ENCODE peak calls at places on chromosomes 11 and 22, in six cellular contexts. One of them, this sample, is unnamed.
A peak's percentile ranks its signal among the peaks of the same experiment; 100 is the strongest.

GRCh38 chr11:10322830-10323792 is 18.2 kb downstream of the ADM start:
- DNase-seq in H9: no peak
- DNase-seq in mammary epithelial cell: peak; percentile 84
- DNase-seq in HCT116: peak; percentile 81
- DNase-seq in fibroblast of lung: peak; percentile 85
- DNase-seq in colonic mucosa: peak; percentile 79
- DNase-seq in this sample: no peak

GRCh38 chr22:25553131-25553530 is 11.3 kb upstream of the GRK3 start:
- DNase-seq in H9: no peak
- DNase-seq in mammary epithelial cell: no peak
- DNase-seq in HCT116: no peak
- DNase-seq in fibroblast of lung: no peak
- DNase-seq in colonic mucosa: no peak
- DNase-seq in this sample: no peak

GRCh38 chr11:62337682-62338181 is 484 bp downstream of the ASRGL1 start:
- DNase-seq in H9: peak; percentile 48
- DNase-seq in mammary epithelial cell: peak; percentile 6
- DNase-seq in HCT116: no peak
- DNase-seq in fibroblast of lung: peak; percentile 7
- DNase-seq in colonic mucosa: peak; percentile 49
- DNase-seq in this sample: peak; percentile 81

GRCh38 chr22:37769056-37769455 is 38.7 kb upstream of the GCAT start:
- DNase-seq in H9: no peak
- DNase-seq in mammary epithelial cell: no peak
- DNase-seq in HCT116: no peak
- DNase-seq in fibroblast of lung: no peak
- DNase-seq in colonic mucosa: no peak
- DNase-seq in this sample: peak; percentile 65

GRCh38 chr11:106585061-106585460 is 433.2 kb downstream of the GUCY1A2 start:
- DNase-seq in H9: peak; percentile 59
- DNase-seq in mammary epithelial cell: peak; percentile 20
- DNase-seq in HCT116: no peak
- DNase-seq in fibroblast of lung: peak; percentile 20
- DNase-seq in colonic mucosa: no peak
- DNase-seq in this sample: no peak

GRCh38 chr11:118417801-118418200 is 16.4 kb downstream of the ATP5MG start:
- DNase-seq in H9: no peak
- DNase-seq in mammary epithelial cell: no peak
- DNase-seq in HCT116: no peak
- DNase-seq in fibroblast of lung: no peak
- DNase-seq in colonic mucosa: no peak
- DNase-seq in this sample: no peak

GRCh38 chr11:73493838-73494598 is 103.9 kb downstream of the FAM168A start:
- DNase-seq in H9: peak; percentile 73
- DNase-seq in mammary epithelial cell: peak; percentile 72
- DNase-seq in HCT116: peak; percentile 90
- DNase-seq in fibroblast of lung: peak; percentile 94
- DNase-seq in colonic mucosa: no peak
- DNase-seq in this sample: no peak

GRCh38 chr11:13046626-13047570 is 37.8 kb downstream of the RASSF10 start:
- DNase-seq in H9: no peak
- DNase-seq in mammary epithelial cell: no peak
- DNase-seq in HCT116: no peak
- DNase-seq in fibroblast of lung: no peak
- DNase-seq in colonic mucosa: no peak
- DNase-seq in this sample: no peak

GRCh38 chr22:42608481-42609361 is 6.0 kb downstream of the POLDIP3 start:
- DNase-seq in H9: no peak
- DNase-seq in mammary epithelial cell: peak; percentile 89
- DNase-seq in HCT116: no peak
- DNase-seq in fibroblast of lung: peak; percentile 78
- DNase-seq in colonic mucosa: no peak
- DNase-seq in this sample: peak; percentile 53

GRCh38 chr22:37803195-37803635 is 4.5 kb upstream of the GCAT start:
- DNase-seq in H9: no peak
- DNase-seq in mammary epithelial cell: no peak
- DNase-seq in HCT116: no peak
- DNase-seq in fibroblast of lung: no peak
- DNase-seq in colonic mucosa: no peak
- DNase-seq in this sample: no peak

GRCh38 chr11:69156673-69157155 is 979 bp downstream of the SMIM38 start:
- DNase-seq in H9: no peak
- DNase-seq in mammary epithelial cell: no peak
- DNase-seq in HCT116: no peak
- DNase-seq in fibroblast of lung: peak; percentile 22
- DNase-seq in colonic mucosa: no peak
- DNase-seq in this sample: no peak

GRCh38 chr11:72421351-72421750 is 13.0 kb downstream of the CLPB start:
- DNase-seq in H9: no peak
- DNase-seq in mammary epithelial cell: peak; percentile 17
- DNase-seq in HCT116: no peak
- DNase-seq in fibroblast of lung: no peak
- DNase-seq in colonic mucosa: no peak
- DNase-seq in this sample: no peak

GRCh38 chr22:22235564-22235963 is 9.0 kb upstream of the VPREB1 start:
- DNase-seq in H9: peak; percentile 39
- DNase-seq in mammary epithelial cell: peak; percentile 9
- DNase-seq in HCT116: no peak
- DNase-seq in fibroblast of lung: no peak
- DNase-seq in colonic mucosa: peak; percentile 25
- DNase-seq in this sample: no peak

GRCh38 chr11:111303476-111303875 is 5.1 kb downstream of the POU2AF3 start:
- DNase-seq in H9: no peak
- DNase-seq in mammary epithelial cell: peak; percentile 8
- DNase-seq in HCT116: no peak
- DNase-seq in fibroblast of lung: peak; percentile 9
- DNase-seq in colonic mucosa: peak; percentile 78
- DNase-seq in this sample: no peak

GRCh38 chr11:68889948-68890446 is 13.6 kb downstream of the MRPL21 start:
- DNase-seq in H9: peak; percentile 76
- DNase-seq in mammary epithelial cell: no peak
- DNase-seq in HCT116: no peak
- DNase-seq in fibroblast of lung: peak; percentile 57
- DNase-seq in colonic mucosa: peak; percentile 28
- DNase-seq in this sample: no peak

GRCh38 chr11:83617671-83618070 is 331.5 kb upstream of the CCDC90B start:
- DNase-seq in H9: no peak
- DNase-seq in mammary epithelial cell: no peak
- DNase-seq in HCT116: no peak
- DNase-seq in fibroblast of lung: no peak
- DNase-seq in colonic mucosa: no peak
- DNase-seq in this sample: no peak

GRCh38 chr11:85685820-85686459 is at the start of gene CCDC89:
- DNase-seq in H9: no peak
- DNase-seq in mammary epithelial cell: no peak
- DNase-seq in HCT116: no peak
- DNase-seq in fibroblast of lung: peak; percentile 99
- DNase-seq in colonic mucosa: peak; percentile 59
- DNase-seq in this sample: peak; percentile 88

GRCh38 chr22:37734402-37734700 is 37.5 kb downstream of the TRIOBP start:
- DNase-seq in H9: no peak
- DNase-seq in mammary epithelial cell: no peak
- DNase-seq in HCT116: no peak
- DNase-seq in fibroblast of lung: no peak
- DNase-seq in colonic mucosa: no peak
- DNase-seq in this sample: no peak

GRCh38 chr22:44443641-44444235 is 54.3 kb downstream of the RTL6 start:
- DNase-seq in H9: peak; percentile 13
- DNase-seq in mammary epithelial cell: no peak
- DNase-seq in HCT116: no peak
- DNase-seq in fibroblast of lung: no peak
- DNase-seq in colonic mucosa: no peak
- DNase-seq in this sample: peak; percentile 31

GRCh38 chr11:65619281-65619928 is 3.8 kb downstream of the PCNX3 start:
- DNase-seq in H9: no peak
- DNase-seq in mammary epithelial cell: no peak
- DNase-seq in HCT116: no peak
- DNase-seq in fibroblast of lung: no peak
- DNase-seq in colonic mucosa: no peak
- DNase-seq in this sample: no peak

GRCh38 chr22:45996241-45997076 is 19.5 kb upstream of the WNT7B start:
- DNase-seq in H9: no peak
- DNase-seq in mammary epithelial cell: no peak
- DNase-seq in HCT116: no peak
- DNase-seq in fibroblast of lung: peak; percentile 80
- DNase-seq in colonic mucosa: no peak
- DNase-seq in this sample: peak; percentile 94

GRCh38 chr11:126112547-126112946 is 49.9 kb upstream of the CDON start:
- DNase-seq in H9: no peak
- DNase-seq in mammary epithelial cell: no peak
- DNase-seq in HCT116: no peak
- DNase-seq in fibroblast of lung: no peak
- DNase-seq in colonic mucosa: no peak
- DNase-seq in this sample: no peak

GRCh38 chr11:118289411-118289810 is 15.1 kb upstream of the CD3E start:
- DNase-seq in H9: no peak
- DNase-seq in mammary epithelial cell: no peak
- DNase-seq in HCT116: no peak
- DNase-seq in fibroblast of lung: no peak
- DNase-seq in colonic mucosa: no peak
- DNase-seq in this sample: no peak

GRCh38 chr11:76666408-76666807 is 4.1 kb downstream of the LRRC32 start:
- DNase-seq in H9: peak; percentile 46
- DNase-seq in mammary epithelial cell: no peak
- DNase-seq in HCT116: no peak
- DNase-seq in fibroblast of lung: peak; percentile 38
- DNase-seq in colonic mucosa: no peak
- DNase-seq in this sample: peak; percentile 90

GRCh38 chr11:68498903-68499883 is 38.6 kb downstream of the PPP6R3 start:
- DNase-seq in H9: no peak
- DNase-seq in mammary epithelial cell: no peak
- DNase-seq in HCT116: no peak
- DNase-seq in fibroblast of lung: no peak
- DNase-seq in colonic mucosa: no peak
- DNase-seq in this sample: no peak

GRCh38 chr22:37328017-37328416 is 45.7 kb downstream of the CYTH4 start:
- DNase-seq in H9: no peak
- DNase-seq in mammary epithelial cell: peak; percentile 92
- DNase-seq in HCT116: peak; percentile 96
- DNase-seq in fibroblast of lung: peak; percentile 92
- DNase-seq in colonic mucosa: no peak
- DNase-seq in this sample: no peak

GRCh38 chr11:47524200-47524874 is 28.6 kb downstream of the CELF1 start:
- DNase-seq in H9: peak; percentile 24
- DNase-seq in mammary epithelial cell: peak; percentile 44
- DNase-seq in HCT116: no peak
- DNase-seq in fibroblast of lung: no peak
- DNase-seq in colonic mucosa: no peak
- DNase-seq in this sample: no peak

GRCh38 chr22:20591660-20592310 is 84.4 kb downstream of the MED15 start:
- DNase-seq in H9: peak; percentile 83
- DNase-seq in mammary epithelial cell: no peak
- DNase-seq in HCT116: peak; percentile 19
- DNase-seq in fibroblast of lung: peak; percentile 16
- DNase-seq in colonic mucosa: no peak
- DNase-seq in this sample: no peak

GRCh38 chr22:28950567-28951411 is 67.4 kb downstream of the ZNRF3 start:
- DNase-seq in H9: no peak
- DNase-seq in mammary epithelial cell: no peak
- DNase-seq in HCT116: no peak
- DNase-seq in fibroblast of lung: no peak
- DNase-seq in colonic mucosa: no peak
- DNase-seq in this sample: no peak

GRCh38 chr11:116073854-116074837 is 569.9 kb upstream of the CADM1 start:
- DNase-seq in H9: no peak
- DNase-seq in mammary epithelial cell: no peak
- DNase-seq in HCT116: no peak
- DNase-seq in fibroblast of lung: peak; percentile 70
- DNase-seq in colonic mucosa: no peak
- DNase-seq in this sample: no peak

GRCh38 chr11:116072133-116072532 is 567.9 kb upstream of the CADM1 start:
- DNase-seq in H9: peak; percentile 57
- DNase-seq in mammary epithelial cell: no peak
- DNase-seq in HCT116: no peak
- DNase-seq in fibroblast of lung: no peak
- DNase-seq in colonic mucosa: no peak
- DNase-seq in this sample: no peak

GRCh38 chr11:116070555-116070954 is 566.3 kb upstream of the CADM1 start:
- DNase-seq in H9: no peak
- DNase-seq in mammary epithelial cell: no peak
- DNase-seq in HCT116: no peak
- DNase-seq in fibroblast of lung: no peak
- DNase-seq in colonic mucosa: no peak
- DNase-seq in this sample: no peak

GRCh38 chr11:116071241-116071640 is 567.0 kb upstream of the CADM1 start:
- DNase-seq in H9: no peak
- DNase-seq in mammary epithelial cell: no peak
- DNase-seq in HCT116: no peak
- DNase-seq in fibroblast of lung: no peak
- DNase-seq in colonic mucosa: no peak
- DNase-seq in this sample: no peak

DNA sequence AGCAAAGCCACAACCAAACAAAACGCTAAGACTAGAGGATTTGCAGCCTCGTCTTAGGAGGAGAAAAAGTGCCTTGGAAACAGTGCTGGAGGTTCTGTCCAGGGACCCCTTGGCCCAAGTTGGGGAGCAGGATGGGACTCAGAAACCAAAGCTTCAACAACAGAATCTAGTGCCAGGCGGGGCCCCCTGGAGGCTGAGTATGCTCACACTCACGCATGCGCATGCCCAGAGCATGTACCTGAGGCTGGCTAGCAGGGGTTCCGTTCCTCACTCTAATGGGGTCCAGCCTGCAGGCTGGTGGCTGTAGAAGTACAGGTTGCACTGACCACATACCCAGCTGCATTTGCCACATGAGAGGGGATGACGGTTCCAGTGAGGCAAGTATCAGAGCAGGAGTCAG is 568.6 kb upstream of the CADM1 start:
- DNase-seq in H9: peak; percentile 67
- DNase-seq in mammary epithelial cell: no peak
- DNase-seq in HCT116: no peak
- DNase-seq in fibroblast of lung: no peak
- DNase-seq in colonic mucosa: no peak
- DNase-seq in this sample: no peak
- TF ChIP-seq CTCF in H9: peak; percentile 53
- TF ChIP-seq CTCF in mammary epithelial cell: no peak
- TF ChIP-seq CTCF in HCT116: peak; percentile 16
- TF ChIP-seq CTCF in fibroblast of lung: no peak
- TF ChIP-seq CTCF in colonic mucosa: no peak
- TF ChIP-seq CTCF in this sample: no peak

GRCh38 chr11:7347611-7348431 is 96.1 kb downstream of the SYT9 start:
- DNase-seq in H9: no peak
- DNase-seq in mammary epithelial cell: no peak
- DNase-seq in HCT116: no peak
- DNase-seq in fibroblast of lung: no peak
- DNase-seq in colonic mucosa: no peak
- DNase-seq in this sample: no peak
- H3K9ac ChIP-seq in H9: no peak overlapping the region
- H3K9ac ChIP-seq in mammary epithelial cell: no peak overlapping the region
- H3K9ac ChIP-seq in HCT116: no peak overlapping the region
- H3K9ac ChIP-seq in fibroblast of lung: no peak overlapping the region
- H3K9ac ChIP-seq in colonic mucosa: no peak overlapping the region
- H3K9ac ChIP-seq in this sample: no peak overlapping the region

GRCh38 chr11:28887681-28888080 is 779.5 kb downstream of the METTL15 start:
- DNase-seq in H9: no peak
- DNase-seq in mammary epithelial cell: no peak
- DNase-seq in HCT116: no peak
- DNase-seq in fibroblast of lung: peak; percentile 1
- DNase-seq in colonic mucosa: no peak
- DNase-seq in this sample: no peak
- H3K9me3 ChIP-seq in H9: no peaks in the 10 kb centered on the region
- H3K9me3 ChIP-seq in mammary epithelial cell: no peaks in the 10 kb centered on the region
- H3K9me3 ChIP-seq in HCT116: no peaks in the 10 kb centered on the region
- H3K9me3 ChIP-seq in fibroblast of lung: no peaks in the 10 kb centered on the region
- H3K9me3 ChIP-seq in colonic mucosa: no peaks in the 10 kb centered on the region
- H3K9me3 ChIP-seq in this sample: no peaks in the 10 kb centered on the region

GRCh38 chr11:63762662-63763505 is 5.7 kb downstream of the ZFTA start:
- DNase-seq in H9: peak; percentile 58
- DNase-seq in mammary epithelial cell: no peak
- DNase-seq in HCT116: no peak
- DNase-seq in fibroblast of lung: peak; percentile 54
- DNase-seq in colonic mucosa: peak; percentile 64
- DNase-seq in this sample: peak; percentile 82
- TF ChIP-seq CTCF in H9: peak; percentile 20
- TF ChIP-seq CTCF in mammary epithelial cell: no peak
- TF ChIP-seq CTCF in HCT116: no peak
- TF ChIP-seq CTCF in fibroblast of lung: no peak
- TF ChIP-seq CTCF in colonic mucosa: no peak
- TF ChIP-seq CTCF in this sample: no peak